ENCODE peak calls at places on chromosome 21, in seven cellular contexts. Y is heart right ventricle, F is T-cell, B is neural crest cell, X is pancreas, E is prostate gland, P is NCI-H510A. O is an unnamed sample.

GRCh38 chr21:33229776-33230517 is at the start of gene IFNAR2:
- DNase-seq in Y (peak; percentile 85), F (peak; percentile 72), B (peak; percentile 72), X (peak; percentile 88), E (peak; percentile 63), P (peak; percentile 36), O (peak; percentile 56)

GRCh38 chr21:42025392-42026071 is 15.4 kb upstream of the ZBTB21 start:
- DNase-seq in Y (no peak), F (no peak), B (no peak), X (no peak), E (no peak), P (no peak), O (no peak)

GRCh38 chr21:28856588-28857250 is 136.0 kb downstream of the LTN1 start:
- DNase-seq in Y (no peak), F (no peak), B (no peak), X (no peak), E (no peak), P (no peak), O (peak; percentile 25)

GRCh38 chr21:35217504-35218060 is 168.5 kb upstream of the RUNX1 start:
- DNase-seq in Y (no peak), F (no peak), B (no peak), X (no peak), E (no peak), P (peak; percentile 52), O (peak; percentile 49)

GRCh38 chr21:25457411-25457810 is 149.9 kb downstream of the MRPL39 start:
- DNase-seq in Y (no peak), F (no peak), B (no peak), X (no peak), E (no peak), P (no peak), O (no peak)

GRCh38 chr21:14879458-14879857 is 185.3 kb downstream of the NRIP1 start:
- DNase-seq in Y (no peak), F (no peak), B (no peak), X (no peak), E (no peak), P (no peak), O (no peak)

GRCh38 chr21:44397431-44398031 is 44.1 kb downstream of the TRPM2 start:
- DNase-seq in Y (no peak), F (peak; percentile 5), B (no peak), X (peak; percentile 49), E (no peak), P (no peak), O (no peak)

GRCh38 chr21:14991957-14992356 is 72.8 kb downstream of the NRIP1 start:
- DNase-seq in Y (no peak), F (no peak), B (no peak), X (no peak), E (no peak), P (no peak), O (no peak)

GRCh38 chr21:34614443-34614692 is 545 bp downstream of the RCAN1 start:
- DNase-seq in Y (no peak), F (no peak), B (no peak), X (peak; percentile 65), E (no peak), P (no peak), O (no peak)

GRCh38 chr21:33266784-33267135 is 593 bp downstream of the IL10RB start:
- DNase-seq in Y (no peak), F (no peak), B (no peak), X (no peak), E (no peak), P (no peak), O (no peak)

GRCh38 chr21:32484706-32485380 is 72.3 kb downstream of the EVA1C start:
- DNase-seq in Y (no peak), F (no peak), B (no peak), X (no peak), E (peak; percentile 75), P (no peak), O (no peak)

GRCh38 chr21:28883931-28884330 is 108.7 kb downstream of the LTN1 start:
- DNase-seq in Y (no peak), F (no peak), B (no peak), X (no peak), E (no peak), P (no peak), O (no peak)

GRCh38 chr21:38909109-38909508 is 103.4 kb downstream of the ETS2 start:
- DNase-seq in Y (no peak), F (no peak), B (no peak), X (no peak), E (no peak), P (no peak), O (no peak)

GRCh38 chr21:39972471-39972870 is 105.2 kb downstream of the PCP4 start:
- DNase-seq in Y (no peak), F (no peak), B (no peak), X (no peak), E (no peak), P (no peak), O (no peak)